ENCODE peak calls at places on chromosomes 5 and 9, in four cellular contexts. One of them, this sample, is unnamed.

GRCh38 chr9:114112778-114113585 is 13.9 kb upstream of the KIF12 start:
- DNase-seq in upper lobe of right lung: peak
- DNase-seq in BJ: peak
- DNase-seq in cardiac muscle cell: no peak
- DNase-seq in this sample: no peak

GRCh38 chr9:89606567-89607311 is 1.9 kb downstream of the GADD45G start:
- DNase-seq in upper lobe of right lung: peak
- DNase-seq in BJ: no peak
- DNase-seq in cardiac muscle cell: peak
- DNase-seq in this sample: peak

GRCh38 chr5:133924221-133924920 is 44.1 kb downstream of the C5orf15 start:
- DNase-seq in upper lobe of right lung: no peak
- DNase-seq in BJ: no peak
- DNase-seq in cardiac muscle cell: no peak
- DNase-seq in this sample: no peak

GRCh38 chr5:168273056-168273980 is 18.1 kb upstream of the WWC1 start:
- DNase-seq in upper lobe of right lung: no peak
- DNase-seq in BJ: no peak
- DNase-seq in cardiac muscle cell: no peak
- DNase-seq in this sample: no peak

GRCh38 chr5:171757853-171758535 is 27.6 kb upstream of the SMIM23 start:
- DNase-seq in upper lobe of right lung: no peak
- DNase-seq in BJ: peak
- DNase-seq in cardiac muscle cell: no peak
- DNase-seq in this sample: no peak

GRCh38 chr5:82694886-82695285 is 382.3 kb downstream of the TMEM167A start:
- DNase-seq in upper lobe of right lung: no peak
- DNase-seq in BJ: no peak
- DNase-seq in cardiac muscle cell: no peak
- DNase-seq in this sample: no peak

GRCh38 chr9:71273613-71274012 is 152.2 kb upstream of the TRPM3 start:
- DNase-seq in upper lobe of right lung: no peak
- DNase-seq in BJ: no peak
- DNase-seq in cardiac muscle cell: no peak
- DNase-seq in this sample: no peak

GRCh38 chr5:143399616-143400540 is 3.6 kb downstream of the NR3C1 start:
- DNase-seq in upper lobe of right lung: no peak
- DNase-seq in BJ: no peak
- DNase-seq in cardiac muscle cell: no peak
- DNase-seq in this sample: peak

GRCh38 chr5:159906957-159907356 is 9.3 kb upstream of the ADRA1B start:
- DNase-seq in upper lobe of right lung: no peak
- DNase-seq in BJ: no peak
- DNase-seq in cardiac muscle cell: no peak
- DNase-seq in this sample: no peak

GRCh38 chr5:113513384-113514262 is at the start of gene YTHDC2:
- DNase-seq in upper lobe of right lung: peak
- DNase-seq in BJ: peak
- DNase-seq in cardiac muscle cell: peak
- DNase-seq in this sample: peak

GRCh38 chr5:35854248-35854647 is 2.4 kb upstream of the IL7R start:
- DNase-seq in upper lobe of right lung: no peak
- DNase-seq in BJ: no peak
- DNase-seq in cardiac muscle cell: no peak
- DNase-seq in this sample: peak

GRCh38 chr9:13744233-13744954 is 464.9 kb upstream of the MPDZ start:
- DNase-seq in upper lobe of right lung: no peak
- DNase-seq in BJ: no peak
- DNase-seq in cardiac muscle cell: no peak
- DNase-seq in this sample: no peak

GRCh38 chr9:93950619-93951601 is 4.2 kb downstream of the BARX1 start:
- DNase-seq in upper lobe of right lung: peak
- DNase-seq in BJ: no peak
- DNase-seq in cardiac muscle cell: no peak
- DNase-seq in this sample: peak

GRCh38 chr9:91282292-91282691 is 79.4 kb downstream of the AUH start:
- DNase-seq in upper lobe of right lung: no peak
- DNase-seq in BJ: no peak
- DNase-seq in cardiac muscle cell: no peak
- DNase-seq in this sample: no peak
- TF ChIP-seq CTCF in upper lobe of right lung: no peak
- TF ChIP-seq CTCF in BJ: no peak
- TF ChIP-seq CTCF in cardiac muscle cell: no peak
- TF ChIP-seq CTCF in this sample: no peak

GRCh38 chr5:116387738-116388137 is 186.9 kb downstream of the SEMA6A start:
- DNase-seq in upper lobe of right lung: no peak
- DNase-seq in BJ: no peak
- DNase-seq in cardiac muscle cell: no peak
- DNase-seq in this sample: no peak

GRCh38 chr5:116382874-116383266 is 191.8 kb downstream of the SEMA6A start:
- DNase-seq in upper lobe of right lung: no peak
- DNase-seq in BJ: no peak
- DNase-seq in cardiac muscle cell: no peak
- DNase-seq in this sample: no peak

GRCh38 chr5:116389601-116390000 is 185.0 kb downstream of the SEMA6A start:
- DNase-seq in upper lobe of right lung: no peak
- DNase-seq in BJ: no peak
- DNase-seq in cardiac muscle cell: no peak
- DNase-seq in this sample: no peak

GRCh38 chr5:116394186-116394867 is 180.3 kb downstream of the SEMA6A start:
- DNase-seq in upper lobe of right lung: no peak
- DNase-seq in BJ: no peak
- DNase-seq in cardiac muscle cell: no peak
- DNase-seq in this sample: no peak

DNA sequence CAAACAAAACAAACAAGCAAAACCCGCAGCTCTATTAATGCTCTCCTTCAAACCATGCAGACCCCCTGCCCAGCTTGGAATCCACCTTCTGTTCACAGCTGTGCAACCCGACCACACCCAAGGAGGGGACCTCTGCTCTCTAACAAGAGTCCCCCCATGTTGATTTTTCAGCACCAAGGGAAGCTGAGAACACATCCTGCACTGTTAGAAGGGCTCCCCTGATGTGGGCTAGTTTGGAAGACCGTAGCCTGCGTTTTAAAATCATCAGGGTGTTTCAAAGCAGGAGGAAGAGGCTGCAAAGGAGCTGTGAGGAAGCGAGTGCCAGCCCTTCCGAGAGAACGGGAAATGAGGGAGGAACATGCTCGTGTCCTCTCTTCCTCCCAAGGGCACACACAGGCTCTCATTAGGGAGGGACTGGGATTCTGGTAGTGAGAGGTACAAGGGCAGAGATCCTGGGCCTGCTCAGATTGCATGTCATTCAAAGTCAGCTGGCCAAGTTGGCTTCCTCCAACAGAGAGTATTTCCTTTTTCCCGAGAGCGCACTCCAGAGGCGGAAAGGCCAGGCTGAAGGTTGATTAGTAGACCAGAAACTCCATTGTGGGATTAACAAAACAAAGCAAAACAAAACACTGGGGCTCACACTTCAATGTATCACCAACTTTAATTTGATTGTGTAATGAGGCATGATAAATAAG is 185.9 kb downstream of the SEMA6A start:
- DNase-seq in upper lobe of right lung: no peak
- DNase-seq in BJ: no peak
- DNase-seq in cardiac muscle cell: no peak
- DNase-seq in this sample: no peak
- TF ChIP-seq CTCF in upper lobe of right lung: peak
- TF ChIP-seq CTCF in BJ: no peak
- TF ChIP-seq CTCF in cardiac muscle cell: no peak
- TF ChIP-seq CTCF in this sample: no peak

GRCh38 chr9:111037744-111038335 is 430 bp downstream of the LPAR1 start:
- DNase-seq in upper lobe of right lung: peak
- DNase-seq in BJ: no peak
- DNase-seq in cardiac muscle cell: peak
- DNase-seq in this sample: no peak
- TF ChIP-seq CTCF in upper lobe of right lung: no peak
- TF ChIP-seq CTCF in BJ: no peak
- TF ChIP-seq CTCF in cardiac muscle cell: peak
- TF ChIP-seq CTCF in this sample: no peak

DNA sequence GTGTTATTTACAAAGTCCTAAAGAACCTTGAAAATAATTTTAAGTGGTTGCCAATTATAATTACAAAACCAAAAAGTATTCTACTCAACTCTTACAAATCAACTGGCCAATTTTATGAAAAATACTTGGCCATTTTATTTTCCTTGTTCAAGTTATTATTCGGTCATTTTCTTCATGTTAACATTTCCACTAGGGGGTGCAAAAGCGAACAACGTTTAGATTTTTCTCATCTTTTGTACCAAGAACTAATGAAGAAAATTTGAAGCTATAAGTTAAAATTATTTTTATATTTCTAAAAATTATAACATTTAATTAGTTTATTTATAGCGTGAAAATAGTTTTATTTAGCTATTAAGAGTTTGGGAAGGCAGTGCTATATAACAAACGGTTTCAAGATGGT is 1453.3 kb downstream of the MAT2B start:
- DNase-seq in upper lobe of right lung: no peak
- DNase-seq in BJ: no peak
- DNase-seq in cardiac muscle cell: no peak
- DNase-seq in this sample: no peak
- TF ChIP-seq CTCF in upper lobe of right lung: no peak
- TF ChIP-seq CTCF in BJ: no peak
- TF ChIP-seq CTCF in cardiac muscle cell: no peak
- TF ChIP-seq CTCF in this sample: no peak

GRCh38 chr9:37331871-37332270 is 90.6 kb upstream of the GRHPR start:
- DNase-seq in upper lobe of right lung: no peak
- DNase-seq in BJ: no peak
- DNase-seq in cardiac muscle cell: no peak
- DNase-seq in this sample: no peak

GRCh38 chr9:37332581-37332980 is 89.9 kb upstream of the GRHPR start:
- DNase-seq in upper lobe of right lung: no peak
- DNase-seq in BJ: no peak
- DNase-seq in cardiac muscle cell: no peak
- DNase-seq in this sample: no peak

GRCh38 chr9:37327553-37327952 is 94.9 kb upstream of the GRHPR start:
- DNase-seq in upper lobe of right lung: no peak
- DNase-seq in BJ: no peak
- DNase-seq in cardiac muscle cell: no peak
- DNase-seq in this sample: no peak

GRCh38 chr9:37328561-37329227 is 93.8 kb upstream of the GRHPR start:
- DNase-seq in upper lobe of right lung: no peak
- DNase-seq in BJ: no peak
- DNase-seq in cardiac muscle cell: no peak
- DNase-seq in this sample: no peak

GRCh38 chr9:37329576-37329975 is 92.9 kb upstream of the GRHPR start:
- DNase-seq in upper lobe of right lung: no peak
- DNase-seq in BJ: no peak
- DNase-seq in cardiac muscle cell: peak
- DNase-seq in this sample: peak
- TF ChIP-seq CTCF in upper lobe of right lung: no peak
- TF ChIP-seq CTCF in BJ: peak
- TF ChIP-seq CTCF in cardiac muscle cell: peak
- TF ChIP-seq CTCF in this sample: peak

GRCh38 chr9:2991292-2991691 is 147.4 kb upstream of the PUM3 start:
- DNase-seq in upper lobe of right lung: no peak
- DNase-seq in BJ: no peak
- DNase-seq in cardiac muscle cell: no peak
- DNase-seq in this sample: no peak
- TF ChIP-seq CTCF in upper lobe of right lung: no peak
- TF ChIP-seq CTCF in BJ: peak
- TF ChIP-seq CTCF in cardiac muscle cell: no peak
- TF ChIP-seq CTCF in this sample: no peak